ENCODE peak calls at places on chromosomes 7 and 10, in four cellular contexts. U, D, J and E are unnamed samples.

GRCh38 chr7:120185940-120186682 is 86.9 kb upstream of the KCND2 start:
- DNase-seq in U (peak; percentile 12), D (no peak), J (no peak), E (no peak)

GRCh38 chr7:4189151-4189570 is 492.9 kb upstream of the FOXK1 start:
- DNase-seq in U (no peak), D (no peak), J (peak; percentile 59), E (no peak)

GRCh38 chr7:142811154-142811737 is 40.5 kb downstream of the PRSS2 start:
- DNase-seq in U (peak; percentile 71), D (peak; percentile 36), J (no peak), E (peak; percentile 60)

GRCh38 chr10:75018873-75019272 is 92.6 kb upstream of the SAMD8 start:
- DNase-seq in U (no peak), D (no peak), J (no peak), E (no peak)

GRCh38 chr10:22823109-22823508 is 104.7 kb upstream of the ARMC3 start:
- DNase-seq in U (peak; percentile 94), D (no peak), J (no peak), E (peak; percentile 43)

GRCh38 chr7:110830778-110831177 is 260.1 kb upstream of the LRRN3 start:
- DNase-seq in U (no peak), D (no peak), J (no peak), E (peak; percentile 20)

GRCh38 chr10:121681982-121682687 is 83.9 kb upstream of the FGFR2 start:
- DNase-seq in U (no peak), D (no peak), J (no peak), E (no peak)

GRCh38 chr10:131843089-131843595 is 57.7 kb upstream of the PPP2R2D start:
- DNase-seq in U (no peak), D (no peak), J (no peak), E (no peak)

GRCh38 chr10:78457804-78458483 is 424.3 kb downstream of the RPS24 start:
- DNase-seq in U (peak; percentile 73), D (no peak), J (no peak), E (no peak)

GRCh38 chr7:20647908-20648776 is 32.7 kb downstream of the ABCB5 start:
- DNase-seq in U (peak; percentile 39), D (peak; percentile 4), J (no peak), E (peak; percentile 29)

GRCh38 chr10:50393784-50394183 is 142.5 kb upstream of the ASAH2 start:
- DNase-seq in U (peak; percentile 53), D (no peak), J (no peak), E (peak; percentile 76)

GRCh38 chr7:100571829-100572116 is 1.9 kb downstream of the SAP25 start:
- DNase-seq in U (no peak), D (no peak), J (no peak), E (no peak)

GRCh38 chr7:97770845-97771244 is 39.0 kb downstream of the TAC1 start:
- DNase-seq in U (peak; percentile 9), D (no peak), J (no peak), E (no peak)

GRCh38 chr7:23893942-23894890 is 184.2 kb downstream of the STK31 start:
- DNase-seq in U (peak; percentile 9), D (peak; percentile 23), J (no peak), E (peak; percentile 25)

GRCh38 chr7:98073047-98073446 is 33.6 kb upstream of the LMTK2 start:
- DNase-seq in U (no peak), D (no peak), J (no peak), E (no peak)

GRCh38 chr10:34241226-34242000 is 573.7 kb downstream of the PARD3 start:
- DNase-seq in U (no peak), D (no peak), J (no peak), E (no peak)

GRCh38 chr7:80876894-80877414 is 41.9 kb downstream of the SEMA3C start:
- DNase-seq in U (peak; percentile 66), D (no peak), J (no peak), E (peak; percentile 20)

GRCh38 chr10:30365278-30365677 is 16.2 kb upstream of the MTPAP start:
- DNase-seq in U (peak; percentile 39), D (no peak), J (no peak), E (no peak)

GRCh38 chr7:39088730-39089129 is 111.0 kb downstream of the POU6F2 start:
- DNase-seq in U (no peak), D (no peak), J (no peak), E (no peak)

GRCh38 chr7:156903232-156903909 is 10.4 kb upstream of the LMBR1 start:
- DNase-seq in U (peak; percentile 32), D (no peak), J (peak; percentile 30), E (peak; percentile 53)

GRCh38 chr7:128721376-128721775 is 17.8 kb upstream of the CALU start:
- DNase-seq in U (no peak), D (no peak), J (no peak), E (no peak)

GRCh38 chr10:31134303-31134928 is 102.8 kb upstream of the ZNF438 start:
- DNase-seq in U (peak; percentile 58), D (no peak), J (peak; percentile 39), E (peak; percentile 47)

GRCh38 chr7:70553364-70553763 is 578.6 kb upstream of the GALNT17 start:
- DNase-seq in U (no peak), D (no peak), J (no peak), E (no peak)

GRCh38 chr10:58066126-58066525 is 201.6 kb downstream of the IPMK start:
- DNase-seq in U (no peak), D (no peak), J (no peak), E (no peak)

GRCh38 chr10:58066979-58067378 is 200.7 kb downstream of the IPMK start:
- DNase-seq in U (no peak), D (no peak), J (no peak), E (no peak)

GRCh38 chr10:58063854-58064480 is 203.7 kb downstream of the IPMK start:
- DNase-seq in U (no peak), D (no peak), J (no peak), E (no peak)

GRCh38 chr10:58065529-58065815 is 202.2 kb downstream of the IPMK start:
- DNase-seq in U (no peak), D (no peak), J (no peak), E (no peak)

DNA sequence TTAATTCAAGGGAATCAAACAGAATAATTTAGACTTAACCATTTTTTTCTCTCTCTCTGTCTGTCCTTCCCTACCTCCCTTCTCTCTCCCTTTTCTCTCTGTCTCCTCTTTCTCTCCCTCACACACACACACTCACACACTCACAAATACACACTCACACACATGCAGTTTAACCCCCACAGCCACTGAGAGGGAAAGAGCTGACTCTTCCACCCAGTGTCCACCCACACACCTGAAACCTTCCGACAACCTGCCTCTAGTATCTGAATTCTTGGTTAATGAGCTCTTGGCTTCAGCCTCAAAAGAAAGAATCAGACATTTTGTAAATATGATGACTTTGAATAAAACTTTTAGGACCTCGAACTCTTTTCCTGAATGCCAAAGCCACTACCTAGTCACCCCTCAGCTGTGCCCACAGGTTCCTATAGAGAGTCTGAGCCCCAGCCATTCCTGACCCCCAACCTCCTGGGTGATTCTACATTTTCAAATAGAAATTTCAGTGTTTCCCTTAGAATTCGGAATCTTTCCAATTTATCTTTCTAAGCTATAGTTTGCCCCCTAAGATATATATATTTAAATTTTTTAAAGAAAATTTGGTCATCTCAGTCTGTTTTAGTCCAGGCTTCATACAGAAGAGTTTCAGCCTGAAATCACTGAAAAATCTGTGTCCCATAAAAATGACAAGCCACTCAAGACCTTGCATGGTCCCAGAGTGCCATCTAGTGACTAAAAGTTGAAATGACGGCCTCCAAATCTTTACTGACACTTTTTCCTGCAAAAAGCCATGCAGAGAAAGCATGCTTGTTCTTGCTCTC is 202.8 kb downstream of the IPMK start:
- DNase-seq in U (peak; percentile 68), D (no peak), J (no peak), E (peak; percentile 51)
- H3K27ac ChIP-seq in U (no peak overlapping the region), D (no peak overlapping the region), J (no peak overlapping the region), E (no peak overlapping the region)

GRCh38 chr7:74083928-74084721 is 521 bp downstream of the LIMK1 start:
- DNase-seq in U (peak; percentile 85), D (peak; percentile 45), J (peak; percentile 63), E (peak; percentile 44)

GRCh38 chr7:74084722-74085578 is 1.3 kb downstream of the LIMK1 start:
- DNase-seq in U (no peak), D (no peak), J (no peak), E (no peak)

GRCh38 chr7:74078461-74078860 is 5.1 kb upstream of the LIMK1 start:
- DNase-seq in U (no peak), D (no peak), J (no peak), E (no peak)

GRCh38 chr7:74083117-74083876 is at the start of gene LIMK1:
- DNase-seq in U (peak; percentile 91), D (peak; percentile 69), J (peak; percentile 82), E (peak; percentile 87)

DNA sequence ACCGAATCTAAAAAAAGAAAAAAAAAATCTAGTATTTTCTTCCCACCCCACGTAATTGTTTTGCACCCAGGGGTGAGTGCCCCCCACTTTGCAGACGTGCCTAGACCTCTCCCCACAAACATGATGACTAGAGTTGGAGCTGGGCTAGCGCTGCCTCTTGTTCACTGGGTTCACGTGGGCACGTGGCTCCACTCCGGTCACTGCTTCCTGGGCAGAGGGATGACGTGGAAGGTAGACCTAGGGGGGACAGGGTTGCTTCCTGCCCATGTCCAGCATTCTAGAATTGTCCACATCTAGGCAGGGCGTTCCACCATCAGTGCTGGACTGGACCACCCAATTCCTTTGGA is 861 bp upstream of the LIMK1 start:
- DNase-seq in U (no peak), D (no peak), J (no peak), E (no peak)
- H3K4me3 ChIP-seq in U (no peak overlapping the region), D (no peak overlapping the region), J (no peak overlapping the region), E (no peak overlapping the region)

DNA sequence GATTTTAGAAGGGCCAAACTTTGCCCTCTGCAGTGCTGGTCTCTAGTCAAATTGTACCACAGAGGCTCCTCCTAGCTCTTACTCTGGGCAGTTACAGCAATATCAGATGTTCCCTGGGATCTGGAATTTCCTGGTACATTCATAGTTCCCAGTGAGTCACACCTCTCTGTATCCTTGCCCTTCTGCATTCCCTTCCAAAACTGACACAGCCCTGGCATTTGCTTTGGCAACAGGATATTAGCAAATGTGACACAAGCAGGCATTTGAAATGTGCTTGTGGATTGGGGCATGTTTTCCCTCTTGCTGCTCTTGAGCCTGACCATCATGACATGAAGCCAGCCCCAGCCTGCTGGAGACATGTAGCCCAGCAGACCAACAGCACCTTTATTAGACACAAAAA is 284.7 kb upstream of the AKR1E2 start:
- DNase-seq in U (peak; percentile 99), D (no peak), J (no peak), E (no peak)
- H3K27ac ChIP-seq in U (peak overlapping the region; percentile 96), D (no peak overlapping the region), J (no peak overlapping the region), E (no peak overlapping the region)

DNA sequence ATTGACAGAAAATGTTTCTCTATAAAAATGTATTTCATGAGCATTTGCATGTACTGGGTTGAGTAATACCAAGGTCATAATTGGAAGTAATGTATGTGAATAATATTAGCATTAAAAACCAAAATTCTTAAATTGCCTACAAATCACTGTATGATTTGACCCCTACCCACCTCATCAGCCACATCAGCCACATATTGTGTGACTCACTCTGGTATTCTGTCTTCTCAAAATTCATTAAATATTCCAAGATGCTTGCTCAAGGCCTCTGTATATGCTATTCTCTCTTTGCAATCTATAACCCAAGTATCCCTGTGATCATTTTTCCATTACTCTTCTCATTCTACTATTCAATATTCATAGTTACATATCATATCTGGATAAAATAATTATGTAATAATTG is 21.4 kb downstream of the POT1 start:
- DNase-seq in U (peak; percentile 14), D (no peak), J (no peak), E (no peak)
- H3K4me3 ChIP-seq in U (no peak overlapping the region), D (no peak overlapping the region), J (no peak overlapping the region), E (no peak overlapping the region)